ENCODE peak calls at places on chromosomes 7 and 10, in six cellular contexts. T, Y, F, C, O and G are unnamed samples.

GRCh38 chr10:99532687-99533495 is at the start of gene NKX2-3:
- DNase-seq in T (peak), Y (no peak), F (peak), C (no peak), O (no peak), G (no peak)

GRCh38 chr7:95375591-95376294 is 20.4 kb downstream of the PON3 start:
- DNase-seq in T (no peak), Y (no peak), F (no peak), C (no peak), O (no peak), G (no peak)

GRCh38 chr7:111184960-111185359 is 94.0 kb downstream of the LRRN3 start:
- DNase-seq in T (no peak), Y (no peak), F (no peak), C (no peak), O (no peak), G (no peak)

GRCh38 chr7:79495544-79496272 is 42.2 kb upstream of the MAGI2 start:
- DNase-seq in T (no peak), Y (no peak), F (no peak), C (no peak), O (no peak), G (no peak)

GRCh38 chr10:95264227-95265051 is 26.4 kb downstream of the PDLIM1 start:
- DNase-seq in T (no peak), Y (no peak), F (no peak), C (no peak), O (no peak), G (no peak)

GRCh38 chr10:69004821-69005220 is 16.2 kb downstream of the KIFBP start:
- DNase-seq in T (no peak), Y (no peak), F (peak), C (peak), O (no peak), G (no peak)

GRCh38 chr10:72951760-72952159 is 2.8 kb downstream of the PLA2G12B start:
- DNase-seq in T (no peak), Y (no peak), F (no peak), C (no peak), O (no peak), G (no peak)

GRCh38 chr7:1918881-1919525 is 248.9 kb downstream of the ELFN1 start:
- DNase-seq in T (peak), Y (no peak), F (no peak), C (no peak), O (no peak), G (no peak)

GRCh38 chr7:39624202-39624807 is 933 bp downstream of the RALA start:
- DNase-seq in T (no peak), Y (no peak), F (no peak), C (no peak), O (no peak), G (peak)

GRCh38 chr7:96675548-96675947 is 34.1 kb downstream of the SEM1 start:
- DNase-seq in T (no peak), Y (no peak), F (no peak), C (no peak), O (no peak), G (no peak)

GRCh38 chr7:24948739-24949138 is 31.2 kb downstream of the OSBPL3 start:
- DNase-seq in T (no peak), Y (no peak), F (no peak), C (no peak), O (no peak), G (no peak)

GRCh38 chr7:70307544-70308106 is 709.4 kb downstream of the AUTS2 start:
- DNase-seq in T (no peak), Y (no peak), F (no peak), C (no peak), O (no peak), G (no peak)

GRCh38 chr7:130667593-130668257 is 823 bp downstream of the COPG2 start:
- DNase-seq in T (no peak), Y (no peak), F (no peak), C (no peak), O (no peak), G (peak)

GRCh38 chr7:71630521-71630920 is 498.6 kb downstream of the GALNT17 start:
- DNase-seq in T (no peak), Y (no peak), F (no peak), C (no peak), O (no peak), G (no peak)

GRCh38 chr7:113912881-113913280 is 5.9 kb downstream of the PPP1R3A start:
- DNase-seq in T (peak), Y (no peak), F (no peak), C (no peak), O (peak), G (no peak)

GRCh38 chr10:91576096-91576545 is 56.8 kb downstream of the PPP1R3C start:
- DNase-seq in T (no peak), Y (no peak), F (no peak), C (no peak), O (no peak), G (no peak)

GRCh38 chr7:76108540-76109233 is 60.8 kb downstream of the MDH2 start:
- DNase-seq in T (peak), Y (peak), F (peak), C (no peak), O (no peak), G (peak)

GRCh38 chr10:32244011-32244410 is 102.9 kb downstream of the EPC1 start:
- DNase-seq in T (no peak), Y (no peak), F (no peak), C (no peak), O (no peak), G (no peak)

GRCh38 chr10:6924166-6924565 is 344.1 kb upstream of the PRKCQ start:
- DNase-seq in T (no peak), Y (no peak), F (no peak), C (peak), O (no peak), G (no peak)

GRCh38 chr10:31340343-31340742 is 21.3 kb downstream of the ZEB1 start:
- DNase-seq in T (no peak), Y (no peak), F (no peak), C (no peak), O (no peak), G (no peak)

GRCh38 chr7:131226116-131226562 is 101.5 kb upstream of the MKLN1 start:
- DNase-seq in T (no peak), Y (no peak), F (no peak), C (no peak), O (no peak), G (no peak)

GRCh38 chr7:8035647-8036518 is 67.3 kb downstream of the GLCCI1 start:
- DNase-seq in T (no peak), Y (no peak), F (no peak), C (no peak), O (no peak), G (no peak)

GRCh38 chr10:30763933-30764332 is 134.4 kb upstream of the LYZL2 start:
- DNase-seq in T (no peak), Y (no peak), F (no peak), C (no peak), O (no peak), G (no peak)

GRCh38 chr7:133353775-133354174 is 100.9 kb downstream of the EXOC4 start:
- DNase-seq in T (no peak), Y (no peak), F (no peak), C (no peak), O (no peak), G (no peak)
- TF ChIP-seq POLR2A in T (no peak), Y (no peak), F (no peak), C (no peak), O (no peak), G (no peak)

DNA sequence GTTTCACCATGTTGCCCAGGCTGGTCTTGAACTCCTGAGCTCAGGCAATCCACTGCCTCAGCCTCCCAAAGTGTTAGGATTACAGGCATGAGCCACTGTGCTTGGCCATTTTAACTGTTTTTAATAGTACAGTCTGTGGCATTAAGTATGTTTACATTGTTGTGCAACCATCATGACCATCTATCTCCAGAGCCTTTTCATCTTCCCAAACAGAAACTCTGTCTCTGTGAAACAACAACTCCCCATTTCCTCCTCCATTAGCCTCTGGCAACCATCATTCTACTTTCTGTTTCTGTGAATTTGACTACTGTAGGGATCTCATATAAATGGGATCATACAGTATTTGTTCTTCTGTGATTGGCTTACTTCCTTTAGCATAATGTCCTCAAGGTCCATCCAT is 48.3 kb upstream of the SEPHS1 start:
- DNase-seq in T (no peak), Y (no peak), F (no peak), C (no peak), O (no peak), G (no peak)
- TF ChIP-seq POLR2A in T (no peak), Y (no peak), F (no peak), C (no peak), O (no peak), G (no peak)

GRCh38 chr7:44798649-44799275 is 2.3 kb downstream of the PPIA start:
- DNase-seq in T (no peak), Y (no peak), F (no peak), C (no peak), O (no peak), G (no peak)

GRCh38 chr7:44799939-44800338 is 3.5 kb downstream of the PPIA start:
- DNase-seq in T (no peak), Y (no peak), F (no peak), C (no peak), O (no peak), G (no peak)

GRCh38 chr7:44796504-44797328 is at the start of gene PPIA:
- DNase-seq in T (peak), Y (peak), F (peak), C (peak), O (peak), G (peak)

GRCh38 chr7:44796034-44796503 is 412 bp upstream of the PPIA start:
- DNase-seq in T (no peak), Y (no peak), F (peak), C (peak), O (peak), G (no peak)

GRCh38 chr7:44797329-44798258 is 1.1 kb downstream of the PPIA start:
- DNase-seq in T (peak), Y (peak), F (peak), C (peak), O (peak), G (peak)
- TF ChIP-seq POLR2A in T (no peak), Y (peak), F (peak), C (peak), O (peak), G (peak)

DNA sequence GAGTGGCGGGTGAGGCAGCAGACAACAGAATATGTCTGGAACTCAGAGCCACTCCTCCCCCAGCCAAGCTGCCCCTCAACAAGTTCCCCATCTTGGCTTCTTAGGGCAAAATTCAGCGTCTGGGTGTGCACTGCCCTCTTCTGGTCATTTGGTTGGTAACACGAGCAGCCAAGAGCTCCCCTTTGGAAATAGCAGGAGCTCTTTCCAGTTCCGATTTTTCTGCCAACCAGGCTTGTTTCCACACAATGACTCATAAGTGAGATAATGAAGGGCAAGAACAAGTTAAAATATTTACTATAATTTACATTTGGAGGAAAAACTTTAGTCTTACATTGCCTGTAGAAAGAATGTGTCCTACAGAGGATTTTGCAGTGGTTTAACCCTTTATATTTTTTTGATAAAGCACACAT is 70.5 kb downstream of the ADCYAP1R1 start:
- DNase-seq in T (peak), Y (peak), F (peak), C (peak), O (no peak), G (peak)
- TF ChIP-seq POLR2A in T (no peak), Y (no peak), F (no peak), C (no peak), O (no peak), G (no peak)

DNA sequence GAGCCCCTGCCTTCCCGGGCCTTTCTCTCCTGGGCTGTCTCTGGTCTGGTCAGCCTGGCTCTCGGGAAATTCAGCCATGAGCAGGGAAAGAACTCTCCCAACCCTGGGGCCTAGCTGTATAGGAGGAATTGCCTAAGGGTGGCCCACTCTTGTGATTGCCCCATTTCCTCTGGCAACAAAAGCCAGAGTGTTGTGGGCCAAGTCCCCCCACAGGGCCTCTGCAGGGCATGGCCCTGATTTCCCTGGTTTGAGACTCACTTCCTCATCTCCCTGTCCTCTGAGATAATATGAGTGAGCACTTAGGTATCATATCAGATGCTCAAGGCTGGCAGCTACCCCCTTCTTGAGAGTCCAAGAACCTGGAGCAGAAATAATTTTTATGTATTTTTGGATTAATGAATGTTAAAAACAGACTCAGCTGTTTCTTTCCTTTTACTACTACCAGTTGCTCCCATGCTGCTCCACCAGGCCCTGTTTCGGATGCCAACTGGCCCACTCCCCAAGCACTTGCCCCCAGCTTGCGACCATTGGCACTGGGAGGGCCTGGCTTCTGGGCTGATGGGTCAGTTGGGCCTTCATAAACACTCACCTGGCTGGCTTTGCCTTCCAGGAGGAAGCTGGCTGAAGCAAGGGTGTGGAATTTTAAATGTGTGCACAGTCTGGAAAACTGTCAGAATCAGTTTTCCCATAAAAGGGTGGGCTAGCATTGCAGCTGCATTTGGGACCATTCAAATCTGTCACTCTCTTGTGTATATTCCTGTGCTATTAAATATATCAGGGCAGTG is 11.4 kb downstream of the IRF5 start:
- DNase-seq in T (no peak), Y (no peak), F (no peak), C (no peak), O (no peak), G (no peak)
- TF ChIP-seq POLR2A in T (no peak), Y (no peak), F (no peak), C (no peak), O (no peak), G (no peak)

GRCh38 chr10:75235375-75236177 is at the start of gene COMTD1:
- DNase-seq in T (peak), Y (peak), F (peak), C (peak), O (peak), G (peak)

GRCh38 chr10:75234017-75234682 is 1.6 kb downstream of the COMTD1 start:
- DNase-seq in T (peak), Y (peak), F (peak), C (peak), O (peak), G (peak)

GRCh38 chr10:75236178-75236825 is 545 bp upstream of the COMTD1 start:
- DNase-seq in T (no peak), Y (no peak), F (no peak), C (no peak), O (no peak), G (no peak)

GRCh38 chr10:75233444-75234016 is 2.2 kb downstream of the COMTD1 start:
- DNase-seq in T (no peak), Y (no peak), F (no peak), C (no peak), O (no peak), G (no peak)

GRCh38 chr10:75234683-75235374 is 928 bp downstream of the COMTD1 start:
- DNase-seq in T (peak), Y (peak), F (no peak), C (no peak), O (no peak), G (no peak)
- TF ChIP-seq POLR2A in T (no peak), Y (no peak), F (no peak), C (no peak), O (no peak), G (peak)

GRCh38 chr10:58266826-58267712 is 625 bp downstream of the IPMK start:
- DNase-seq in T (peak), Y (peak), F (no peak), C (peak), O (peak), G (peak)
- TF ChIP-seq POLR2A in T (no peak), Y (peak), F (no peak), C (no peak), O (no peak), G (no peak)

GRCh38 chr10:78859266-78859665 is 209.5 kb upstream of the ZMIZ1 start:
- DNase-seq in T (no peak), Y (no peak), F (no peak), C (no peak), O (no peak), G (no peak)
- TF ChIP-seq POLR2A in T (no peak), Y (no peak), F (no peak), C (no peak), O (no peak), G (no peak)

DNA sequence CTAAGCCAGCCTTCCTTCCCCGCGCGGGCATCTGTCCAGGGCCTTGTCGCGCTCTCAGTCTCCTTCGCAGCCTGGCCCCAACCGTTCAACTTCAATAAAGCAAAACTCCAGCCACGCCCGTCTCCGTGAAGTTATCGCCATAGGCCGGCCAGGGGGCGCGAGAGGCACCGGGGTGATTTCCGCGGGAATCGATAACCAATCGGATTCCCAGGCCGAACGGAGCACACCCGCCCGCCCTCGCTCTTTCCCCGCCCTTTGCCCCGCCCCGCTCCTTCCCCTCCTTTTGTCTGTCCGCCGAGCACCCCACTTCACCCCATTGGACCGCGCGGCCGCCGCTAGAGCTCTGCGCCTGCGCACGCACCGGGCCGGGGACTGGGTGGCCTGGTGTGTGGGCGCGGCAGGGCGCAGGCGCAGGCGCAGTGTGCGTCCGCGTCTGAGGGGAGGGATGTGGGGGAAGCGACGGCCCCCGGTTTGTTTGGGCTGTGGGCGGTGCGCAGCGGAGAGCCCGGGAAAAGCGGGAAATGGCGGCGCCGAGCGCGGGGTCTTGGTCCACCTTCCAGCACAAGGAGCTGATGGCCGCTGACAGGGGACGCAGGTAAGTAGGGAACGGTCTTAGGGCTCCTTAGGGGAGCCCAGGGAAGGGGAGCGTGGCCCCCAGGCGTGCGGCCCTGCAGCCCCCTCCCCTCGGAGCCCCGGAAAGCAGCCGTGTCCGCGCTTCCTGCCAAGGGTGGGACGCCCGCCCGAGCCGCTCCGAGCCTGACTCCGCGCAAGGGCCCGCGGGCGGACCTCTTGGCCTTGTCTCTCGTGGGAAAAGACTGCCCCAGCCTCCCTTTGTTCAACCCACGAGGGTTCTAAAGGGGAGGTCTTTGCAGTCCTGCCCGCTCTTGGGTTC is at the start of gene CASP2:
- DNase-seq in T (peak), Y (peak), F (peak), C (peak), O (peak), G (peak)
- TF ChIP-seq POLR2A in T (no peak), Y (peak), F (peak), C (peak), O (peak), G (peak)

GRCh38 chr7:122886357-122887081 is at the start of gene CADPS2:
- DNase-seq in T (peak), Y (peak), F (peak), C (peak), O (peak), G (peak)
- TF ChIP-seq POLR2A in T (no peak), Y (peak), F (no peak), C (peak), O (peak), G (peak)